ENCODE peak calls at places on chromosomes 4 and X, in eight cellular contexts. O, B, N, M, U, J, T and Y are unnamed samples.

GRCh38 chrX:49188468-49189076 is 2.4 kb upstream of the PRICKLE3 start:
- DNase-seq in B (no peak), T (no peak), J (no peak), O (no peak), N (no peak), M (no peak), U (no peak), Y (no peak)

GRCh38 chrX:22666441-22666840 is 333.3 kb upstream of the DDX53 start:
- DNase-seq in B (peak), T (peak), M (peak), O (no peak), N (peak), U (no peak), J (no peak), Y (peak)

GRCh38 chr4:89598602-89599001 is 238.4 kb downstream of the SNCA start:
- DNase-seq in O (no peak), B (no peak), T (peak), J (no peak), N (peak), U (no peak), M (peak), Y (peak)

GRCh38 chr4:31051151-31051550 is 331.0 kb downstream of the PCDH7 start:
- DNase-seq in U (no peak), T (no peak), N (no peak), O (no peak), B (no peak), J (no peak), M (no peak), Y (no peak)

GRCh38 chrX:17511556-17511955 is 136.6 kb downstream of the NHS start:
- DNase-seq in U (no peak), M (no peak), T (no peak), N (no peak), B (no peak), O (no peak), J (no peak), Y (no peak)

GRCh38 chr4:108762559-108763225 is at the start of gene ETNPPL:
- DNase-seq in U (peak), B (peak), N (peak), O (no peak), J (peak), M (no peak), T (no peak), Y (peak)

GRCh38 chr4:6575503-6576240 is 683 bp downstream of the MAN2B2 start:
- DNase-seq in B (no peak), M (no peak), T (no peak), J (no peak), U (no peak), O (no peak), N (no peak), Y (no peak)

GRCh38 chr4:18394656-18395055 is 373.1 kb upstream of the LCORL start:
- DNase-seq in N (no peak), M (no peak), T (no peak), J (no peak), B (no peak), O (no peak), U (no peak), Y (no peak)

GRCh38 chrX:154462396-154462795 is 4.3 kb downstream of the PLXNA3 start:
- DNase-seq in U (no peak), N (no peak), T (no peak), B (no peak), M (no peak), O (no peak), J (no peak), Y (no peak)

GRCh38 chrX:71917621-71918341 is 7.1 kb downstream of the NHSL2 start:
- DNase-seq in N (no peak), T (no peak), M (no peak), B (no peak), O (peak), U (no peak), J (no peak), Y (peak)

GRCh38 chr4:8365353-8365752 is 75.2 kb downstream of the ACOX3 start:
- DNase-seq in O (no peak), J (no peak), U (peak), M (no peak), B (peak), N (no peak), T (no peak), Y (no peak)

GRCh38 chrX:119693032-119693995 is at the start of gene SEPTIN6:
- DNase-seq in M (peak), N (peak), B (no peak), U (peak), T (peak), J (peak), O (no peak), Y (peak)

GRCh38 chr4:2288051-2288541 is 26.2 kb upstream of the MXD4 start:
- DNase-seq in U (peak), J (no peak), B (no peak), M (no peak), T (no peak), O (no peak), N (no peak), Y (no peak)

GRCh38 chr4:113565702-113566012 is 195.9 kb downstream of the CAMK2D start:
- DNase-seq in J (no peak), M (no peak), N (no peak), B (no peak), O (no peak), U (no peak), T (no peak), Y (no peak)

GRCh38 chr4:151600432-151600831 is 160.4 kb downstream of the GATB start:
- DNase-seq in O (no peak), U (no peak), B (no peak), M (no peak), N (no peak), J (no peak), T (peak), Y (no peak)

GRCh38 chrX:69457756-69458155 is 46.4 kb upstream of the NALF2 start:
- DNase-seq in M (no peak), B (no peak), T (no peak), U (no peak), O (no peak), J (no peak), N (no peak), Y (no peak)

GRCh38 chrX:153635788-153636668 is 11.0 kb upstream of the DUSP9 start:
- DNase-seq in U (no peak), J (no peak), B (no peak), M (no peak), T (peak), O (no peak), N (peak), Y (peak)

GRCh38 chr4:16227462-16227868 is 1.2 kb upstream of the TAPT1 start:
- DNase-seq in M (peak), N (peak), O (no peak), J (peak), U (peak), T (peak), B (no peak), Y (peak)

GRCh38 chrX:12971282-12972003 is 3.5 kb upstream of the TMSB4X start:
- DNase-seq in J (peak), T (no peak), B (no peak), N (no peak), M (no peak), U (no peak), O (no peak), Y (no peak)

GRCh38 chrX:12967711-12968465 is 7.0 kb upstream of the TMSB4X start:
- DNase-seq in U (no peak), B (no peak), J (no peak), M (no peak), T (no peak), O (no peak), N (no peak), Y (no peak)

GRCh38 chrX:12972867-12973560 is 1.9 kb upstream of the TMSB4X start:
- DNase-seq in T (no peak), B (no peak), J (no peak), U (no peak), O (no peak), N (no peak), M (no peak), Y (no peak)

GRCh38 chrX:12972239-12972638 is 2.7 kb upstream of the TMSB4X start:
- DNase-seq in J (no peak), N (no peak), U (no peak), B (no peak), O (no peak), M (no peak), T (no peak), Y (no peak)

DNA sequence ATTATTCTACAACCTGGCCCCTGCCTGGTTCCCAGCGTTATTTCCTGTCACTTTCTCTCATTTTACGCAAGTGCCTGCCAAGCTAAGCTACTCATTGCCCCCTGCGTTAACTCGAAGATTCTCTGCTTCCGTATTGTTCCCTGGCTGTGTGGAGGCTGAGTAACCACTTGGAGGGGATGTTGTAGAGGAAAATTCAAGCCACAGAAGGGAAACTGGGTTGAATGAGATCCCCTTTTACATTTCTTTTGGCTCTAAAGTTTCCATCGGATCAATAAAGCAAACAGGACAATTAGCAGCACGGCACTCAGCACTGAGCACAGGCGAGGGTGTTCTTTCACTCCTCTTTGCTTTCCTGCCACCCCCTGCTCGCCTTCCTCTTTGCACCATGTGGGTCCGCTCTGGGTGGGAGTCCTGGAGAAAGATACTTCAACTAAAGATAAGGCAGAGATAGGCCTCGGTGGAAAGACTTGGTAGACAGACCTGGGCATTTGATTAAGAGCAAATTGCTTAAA is 4.2 kb upstream of the TMSB4X start:
- DNase-seq in M (peak), U (no peak), J (no peak), T (peak), N (no peak), O (no peak), B (no peak), Y (peak)
- H3K4me3 ChIP-seq in M (no peak), U (no peak), J (peak), T (peak), N (no peak), O (no peak), B (peak), Y (no peak)

DNA sequence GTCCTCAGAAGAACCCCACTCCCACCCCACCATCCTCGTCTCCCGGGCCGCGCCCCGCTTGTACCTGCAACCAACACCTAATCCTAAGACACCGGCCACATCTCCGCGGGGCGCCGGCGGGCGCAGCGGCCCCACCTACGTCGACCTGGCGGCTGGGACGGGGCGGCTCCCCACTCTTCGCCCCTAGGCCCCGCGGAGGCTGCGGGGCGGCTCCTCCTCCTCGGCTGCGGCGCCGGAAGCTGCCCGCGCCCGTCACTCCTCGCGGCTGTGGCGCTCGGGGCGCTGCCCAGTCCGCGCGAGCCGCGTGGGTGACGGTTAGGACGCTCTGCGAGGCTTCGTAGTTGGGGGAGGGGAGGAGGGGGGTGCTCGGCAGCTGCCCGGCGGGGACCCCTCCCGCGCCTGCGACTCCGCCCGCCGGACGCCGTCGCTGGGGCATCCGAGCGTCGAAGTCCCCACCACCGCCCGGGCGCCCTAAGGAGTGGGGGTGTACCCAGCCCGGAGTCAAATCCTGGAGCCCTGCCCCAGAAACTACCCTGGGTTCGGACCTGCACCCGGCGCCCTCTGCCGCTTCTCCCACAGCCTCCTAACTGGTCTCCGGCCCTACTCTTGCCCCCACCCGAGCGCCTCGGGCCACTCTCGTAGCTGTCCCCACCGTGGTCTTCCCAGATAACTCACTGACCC is at the start of gene CCDC158:
- DNase-seq in B (no peak), M (no peak), J (peak), T (no peak), N (peak), U (peak), O (no peak), Y (no peak)
- H3K4me3 ChIP-seq in B (peak), M (peak), J (peak), T (peak), N (peak), U (peak), O (peak), Y (peak)

GRCh38 chrX:151779258-151779657 is 44.7 kb downstream of the CNGA2 start:
- DNase-seq in T (no peak), M (no peak), J (no peak), O (no peak), B (no peak), U (no peak), N (no peak), Y (no peak)

GRCh38 chrX:151776936-151777335 is 42.4 kb downstream of the CNGA2 start:
- DNase-seq in N (no peak), J (no peak), B (no peak), M (no peak), T (no peak), U (no peak), O (no peak), Y (no peak)

GRCh38 chrX:151776113-151776790 is 41.7 kb downstream of the CNGA2 start:
- DNase-seq in M (no peak), O (no peak), B (no peak), T (no peak), N (no peak), J (no peak), U (no peak), Y (no peak)

DNA sequence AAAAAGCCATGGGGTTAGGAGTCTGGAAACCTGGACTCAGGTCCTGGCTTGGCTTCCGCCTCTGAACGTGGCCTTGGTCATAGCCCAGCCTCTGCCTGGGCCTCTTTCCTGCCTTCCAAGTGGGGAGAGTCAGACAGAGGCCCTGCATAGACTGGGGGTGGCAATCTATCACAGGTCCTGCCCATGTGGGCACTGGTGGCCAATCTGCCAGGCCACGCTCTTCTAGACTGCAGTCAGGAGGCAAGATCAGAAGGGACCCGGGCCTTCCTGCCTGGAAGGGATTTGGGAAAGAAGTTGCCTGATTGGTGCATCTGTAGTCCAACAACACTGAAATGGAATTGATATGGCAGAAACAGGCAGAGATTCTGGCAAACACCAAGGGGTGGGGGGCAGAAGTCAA is 46.1 kb downstream of the CNGA2 start:
- DNase-seq in O (no peak), U (no peak), T (no peak), B (no peak), J (no peak), N (no peak), M (no peak), Y (no peak)
- H3K4me3 ChIP-seq in O (no peak), U (no peak), T (no peak), B (no peak), J (no peak), N (no peak), M (no peak), Y (no peak)

DNA sequence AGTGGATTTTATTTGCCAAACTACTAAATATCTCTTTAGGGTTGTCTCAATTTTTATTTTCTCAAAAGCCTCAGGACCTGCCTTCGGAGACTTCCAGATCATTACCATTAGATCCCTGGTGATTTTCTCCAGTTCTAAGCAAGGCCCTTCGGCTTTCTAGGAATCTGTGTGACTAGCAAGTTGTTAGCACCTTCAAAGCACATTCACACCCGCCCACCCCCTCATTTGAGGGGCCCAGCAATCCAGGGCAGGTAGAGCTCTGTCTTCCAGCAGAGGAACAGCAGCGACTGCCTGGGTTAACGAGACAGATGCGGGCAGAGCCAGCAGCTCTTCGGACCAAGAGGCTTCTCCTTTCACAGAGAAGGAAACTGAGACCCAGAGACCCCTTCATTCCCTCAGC is 2.0 kb downstream of the WDR1 start:
- DNase-seq in O (no peak), U (no peak), N (no peak), T (no peak), B (no peak), M (no peak), J (no peak), Y (no peak)
- H3K4me3 ChIP-seq in O (no peak), U (no peak), N (peak), T (peak), B (peak), M (peak), J (peak), Y (peak)

GRCh38 chrX:20746690-20747089 is 480.0 kb upstream of the RPS6KA3 start:
- DNase-seq in N (no peak), U (no peak), T (no peak), O (no peak), B (no peak), M (no peak), J (no peak), Y (no peak)
- H3K4me3 ChIP-seq in N (no peak), U (no peak), T (no peak), O (no peak), B (no peak), M (no peak), J (no peak), Y (no peak)